ENCODE peak calls at places on chromosomes 11 and 22, in six cellular contexts. J is keratinocyte, H is hepatocyte, G is HepG2, A is mammary epithelial cell, Z is fibroblast of lung. V is an unnamed sample.
A peak's percentile ranks its signal among the peaks of the same experiment; 100 is the strongest.

GRCh38 chr22:32240461-32240860 is 14.7 kb downstream of the SLC5A4 start:
- DNase-seq in G (no peak), H (no peak), J (no peak), A (no peak), Z (no peak), V (no peak)

GRCh38 chr11:75536786-75537629 is 11.3 kb upstream of the GDPD5 start:
- DNase-seq in G (no peak), Z (peak; percentile 50), A (peak; percentile 58), J (no peak), H (no peak), V (no peak)

GRCh38 chr22:38745676-38746460 is 9.9 kb downstream of the SUN2 start:
- DNase-seq in J (no peak), A (no peak), G (no peak), H (no peak), Z (no peak), V (no peak)

GRCh38 chr11:112310867-112311266 is 50.2 kb upstream of the PLET1 start:
- DNase-seq in G (no peak), Z (no peak), J (no peak), H (no peak), A (no peak), V (no peak)

GRCh38 chr22:44580176-44580575 is 82.1 kb upstream of the RTL6 start:
- DNase-seq in G (no peak), H (no peak), Z (no peak), A (no peak), J (no peak), V (no peak)

GRCh38 chr22:50399751-50400331 is 56.7 kb downstream of the PPP6R2 start:
- DNase-seq in A (no peak), Z (no peak), H (peak; percentile 53), J (no peak), G (peak; percentile 16), V (peak; percentile 62)

GRCh38 chr11:108324587-108324986 is 101.7 kb downstream of the ATM start:
- DNase-seq in A (peak; percentile 5), H (no peak), Z (peak; percentile 21), J (no peak), G (no peak), V (peak; percentile 90)

GRCh38 chr11:117356126-117356761 is 28.6 kb downstream of the CEP164 start:
- DNase-seq in Z (no peak), G (no peak), H (no peak), A (no peak), J (no peak), V (no peak)

GRCh38 chr22:50151571-50152537 is 18.7 kb upstream of the PANX2 start:
- DNase-seq in J (no peak), A (no peak), G (no peak), H (no peak), Z (no peak), V (no peak)

GRCh38 chr11:84524422-84525051 is 1102.6 kb downstream of the DLG2 start:
- DNase-seq in A (no peak), J (no peak), H (peak; percentile 8), G (no peak), Z (peak; percentile 29), V (peak; percentile 50)

GRCh38 chr22:50438305-50439275 is 36.2 kb downstream of the SBF1 start:
- DNase-seq in Z (no peak), A (no peak), J (no peak), H (no peak), G (no peak), V (no peak)

GRCh38 chr11:27837895-27838563 is 137.8 kb upstream of the BDNF start:
- DNase-seq in H (no peak), Z (no peak), A (no peak), G (no peak), J (no peak), V (no peak)

GRCh38 chr11:109604506-109604905 is 182.5 kb downstream of the C11orf87 start:
- DNase-seq in G (no peak), J (no peak), A (peak; percentile 23), Z (peak; percentile 15), H (no peak), V (peak; percentile 19)

GRCh38 chr11:83864412-83865057 is 578.4 kb upstream of the CCDC90B start:
- DNase-seq in A (peak; percentile 32), H (no peak), J (no peak), G (no peak), Z (no peak), V (no peak)

GRCh38 chr11:2306971-2307732 is 5.3 kb downstream of the TSPAN32 start:
- DNase-seq in H (no peak), J (no peak), Z (peak; percentile 45), A (no peak), G (no peak), V (peak; percentile 15)

GRCh38 chr11:109961261-109961660 is 131.9 kb upstream of the ZC3H12C start:
- DNase-seq in G (no peak), H (no peak), Z (no peak), J (no peak), A (no peak), V (no peak)

GRCh38 chr11:125214466-125215204 is 50.1 kb downstream of the PKNOX2 start:
- DNase-seq in A (no peak), Z (no peak), G (no peak), J (no peak), H (no peak), V (no peak)

GRCh38 chr11:72641900-72642814 is 32.1 kb downstream of the PDE2A start:
- DNase-seq in H (peak; percentile 51), A (peak; percentile 24), Z (peak; percentile 7), G (no peak), J (peak; percentile 9), V (peak; percentile 37)
- TF ChIP-seq EZH2 in H (no peak), A (no peak), Z (peak; percentile 46), G (peak; percentile 35), J (peak; percentile 76), V (peak; percentile 71)

GRCh38 chr22:20525048-20525447 is 17.6 kb downstream of the MED15 start:
- DNase-seq in J (no peak), A (no peak), Z (no peak), G (no peak), H (no peak), V (no peak)

GRCh38 chr22:20528405-20528978 is 21.1 kb downstream of the MED15 start:
- DNase-seq in J (no peak), A (no peak), H (no peak), Z (no peak), G (no peak), V (no peak)

GRCh38 chr22:20526628-20527355 is 19.4 kb downstream of the MED15 start:
- DNase-seq in J (no peak), A (peak; percentile 81), Z (peak; percentile 86), G (no peak), H (peak; percentile 46), V (peak; percentile 97)

GRCh38 chr22:20524004-20524481 is 16.6 kb downstream of the MED15 start:
- DNase-seq in Z (peak; percentile 35), H (no peak), A (peak; percentile 65), J (no peak), G (peak; percentile 85), V (no peak)

DNA sequence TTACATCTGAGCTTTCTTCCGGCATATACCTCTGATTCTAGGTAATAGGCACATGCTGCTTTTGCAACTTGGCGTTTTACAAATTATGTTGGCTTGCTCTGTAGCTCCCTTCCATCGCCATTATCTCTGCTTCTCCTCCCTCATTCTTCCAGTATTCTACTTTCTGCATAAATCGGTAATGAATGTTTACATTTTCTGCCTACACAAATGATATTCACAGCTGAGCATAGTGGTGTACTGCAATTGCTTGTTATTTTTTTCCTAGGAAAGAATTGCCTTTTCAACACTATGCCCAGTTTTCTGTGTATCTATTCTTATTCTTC is 18.9 kb downstream of the MED15 start:
- DNase-seq in A (no peak), H (no peak), J (no peak), G (no peak), Z (no peak), V (no peak)
- H3K4me1 ChIP-seq in A (peaks cover 58% of the 10 kb centered on the region), H (peaks cover 39% of the 10 kb centered on the region), J (peaks cover 68% of the 10 kb centered on the region), G (peaks cover 55% of the 10 kb centered on the region), Z (peaks cover 43% of the 10 kb centered on the region), V (peaks cover 47% of the 10 kb centered on the region)

GRCh38 chr22:27502327-27502726 is 299.2 kb downstream of the MN1 start:
- DNase-seq in Z (no peak), G (no peak), H (no peak), A (no peak), J (no peak), V (no peak)

GRCh38 chr22:27499121-27499520 is 302.4 kb downstream of the MN1 start:
- DNase-seq in A (no peak), J (no peak), H (no peak), Z (peak; percentile 31), G (no peak), V (no peak)

GRCh38 chr22:27504360-27504759 is 297.2 kb downstream of the MN1 start:
- DNase-seq in J (no peak), G (no peak), H (no peak), Z (no peak), A (no peak), V (no peak)

GRCh38 chr22:27504854-27505253 is 296.7 kb downstream of the MN1 start:
- DNase-seq in Z (no peak), A (no peak), J (no peak), H (no peak), G (no peak), V (no peak)

GRCh38 chr22:27501191-27501936 is 300.2 kb downstream of the MN1 start:
- DNase-seq in A (no peak), G (no peak), H (no peak), Z (no peak), J (no peak), V (no peak)
- TF ChIP-seq CTCF in A (no peak), G (no peak), H (no peak), Z (no peak), J (no peak), V (no peak)

GRCh38 chr11:68314203-68314885 is 2.0 kb downstream of the LRP5 start:
- DNase-seq in Z (no peak), J (no peak), A (no peak), G (no peak), H (no peak), V (peak; percentile 64)

GRCh38 chr11:68313574-68314202 is 1.3 kb downstream of the LRP5 start:
- DNase-seq in G (peak; percentile 43), Z (peak; percentile 39), A (peak; percentile 32), H (peak; percentile 54), J (no peak), V (peak; percentile 60)

GRCh38 chr11:68312117-68312779 is at the start of gene LRP5:
- DNase-seq in J (no peak), H (peak; percentile 83), A (no peak), Z (peak; percentile 30), G (no peak), V (peak; percentile 61)

GRCh38 chr11:68311155-68312116 is 955 bp upstream of the LRP5 start:
- DNase-seq in A (no peak), Z (no peak), H (no peak), G (no peak), J (no peak), V (no peak)

DNA sequence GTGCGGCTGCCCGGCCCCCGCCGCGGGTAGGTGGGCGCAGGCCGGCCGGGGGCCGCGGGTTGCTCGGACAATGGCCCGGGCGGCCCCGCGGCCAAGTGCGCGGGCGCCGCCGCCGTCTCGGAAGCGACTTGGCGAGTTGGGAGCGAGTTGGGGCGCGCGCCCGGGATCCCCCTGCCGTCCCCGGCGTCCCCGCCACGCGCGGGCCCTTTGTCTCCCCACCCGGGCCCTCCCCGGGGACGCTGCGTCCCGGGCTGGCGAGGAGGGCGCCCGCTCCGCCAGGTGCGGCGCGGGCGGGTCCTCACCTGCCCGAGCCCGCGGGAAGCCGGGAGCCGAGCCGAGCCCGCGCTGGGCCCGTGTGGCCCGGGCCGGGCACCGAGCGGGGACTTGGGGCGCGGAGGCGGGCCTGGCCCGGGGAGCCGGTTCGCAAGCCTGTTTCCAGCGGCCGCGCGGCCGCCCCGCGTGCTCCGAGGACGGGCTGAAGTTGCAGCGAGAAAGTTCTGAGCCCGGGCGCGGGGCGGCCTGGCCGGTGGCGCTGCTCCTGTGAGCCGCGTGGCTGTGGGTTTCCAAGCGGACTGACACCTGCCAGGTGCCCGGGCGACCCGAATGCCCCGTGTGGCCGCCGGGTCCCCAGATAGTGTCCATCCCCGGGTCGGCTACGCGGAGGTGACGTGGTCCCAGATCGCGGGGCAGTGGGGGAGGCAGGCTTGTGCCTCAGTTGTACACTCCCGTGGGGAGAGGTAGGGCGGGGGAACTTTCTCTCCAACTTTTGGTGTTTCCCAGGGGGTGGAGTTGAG is 586 bp downstream of the LRP5 start:
- DNase-seq in G (no peak), A (no peak), H (peak; percentile 47), Z (peak; percentile 27), J (no peak), V (peak; percentile 50)
- TF ChIP-seq EZH2 in G (no peak), A (no peak), H (no peak), Z (no peak), J (no peak), V (no peak)

V was measured in A673.